ENCODE peak calls at places on chromosome 12, in five cellular contexts. L is body of pancreas, G is breast epithelium, H is left lung, J is Peyer's patch. F is an unnamed sample.

GRCh38 chr12:114248527-114248926 is 157.4 kb downstream of the TBX5 start:
- DNase-seq in L (no peak), G (no peak), H (no peak), J (no peak), F (no peak)

GRCh38 chr12:8564656-8565055 is 24.0 kb upstream of the CLEC4E start:
- DNase-seq in L (no peak), G (no peak), H (no peak), J (no peak), F (no peak)

GRCh38 chr12:1793426-1794210 is 26.7 kb upstream of the LRTM2 start:
- DNase-seq in L (no peak), G (no peak), H (no peak), J (no peak), F (no peak)

GRCh38 chr12:26878661-26879119 is 45.7 kb upstream of the ITPR2 start:
- DNase-seq in L (peak; percentile 98), G (peak; percentile 74), H (peak; percentile 56), J (peak; percentile 65), F (no peak)

GRCh38 chr12:48454675-48455074 is 17.7 kb upstream of the ANP32D start:
- DNase-seq in L (no peak), G (no peak), H (no peak), J (no peak), F (no peak)

GRCh38 chr12:17992002-17992656 is 97.9 kb downstream of the RERGL start:
- DNase-seq in L (peak; percentile 14), G (no peak), H (no peak), J (no peak), F (no peak)

GRCh38 chr12:97017213-97017612 is 110.2 kb downstream of the NEDD1 start:
- DNase-seq in L (no peak), G (no peak), H (no peak), J (no peak), F (no peak)

GRCh38 chr12:75853621-75854020 is 178.0 kb downstream of the PHLDA1 start:
- DNase-seq in L (no peak), G (no peak), H (no peak), J (no peak), F (no peak)

GRCh38 chr12:108069766-108070165 is 59.3 kb upstream of the WSCD2 start:
- DNase-seq in L (no peak), G (no peak), H (no peak), J (no peak), F (no peak)

GRCh38 chr12:100718212-100718611 is 76.4 kb upstream of the ANO4 start:
- DNase-seq in L (no peak), G (no peak), H (no peak), J (no peak), F (no peak)

GRCh38 chr12:120080043-120080400 is 36.5 kb downstream of the RAB35 start:
- DNase-seq in L (no peak), G (no peak), H (no peak), J (no peak), F (no peak)

GRCh38 chr12:105480162-105480561 is 149.7 kb downstream of the C12orf75 start:
- DNase-seq in L (no peak), G (no peak), H (no peak), J (no peak), F (no peak)

GRCh38 chr12:5872745-5873144 is 72.3 kb downstream of the ANO2 start:
- DNase-seq in L (no peak), G (no peak), H (no peak), J (no peak), F (no peak)

GRCh38 chr12:89648211-89648930 is 60.3 kb downstream of the ATP2B1 start:
- DNase-seq in L (no peak), G (no peak), H (no peak), J (no peak), F (no peak)

GRCh38 chr12:52190860-52191729 is 719 bp downstream of the KRT80 start:
- DNase-seq in L (peak; percentile 52), G (no peak), H (no peak), J (no peak), F (no peak)
- TF ChIP-seq CTCF in L (no peak), G (no peak), H (no peak), J (no peak), F (no peak)

GRCh38 chr12:4154672-4155225 is 118.8 kb upstream of the CCND2 start:
- DNase-seq in L (no peak), G (no peak), H (no peak), J (no peak), F (no peak)

GRCh38 chr12:4152145-4152795 is 121.3 kb upstream of the CCND2 start:
- DNase-seq in L (no peak), G (no peak), H (no peak), J (no peak), F (no peak)

GRCh38 chr12:4151362-4152121 is 122.0 kb upstream of the CCND2 start:
- DNase-seq in L (no peak), G (no peak), H (no peak), J (no peak), F (no peak)

GRCh38 chr12:4156317-4156716 is 117.2 kb upstream of the CCND2 start:
- DNase-seq in L (no peak), G (no peak), H (no peak), J (no peak), F (no peak)

DNA sequence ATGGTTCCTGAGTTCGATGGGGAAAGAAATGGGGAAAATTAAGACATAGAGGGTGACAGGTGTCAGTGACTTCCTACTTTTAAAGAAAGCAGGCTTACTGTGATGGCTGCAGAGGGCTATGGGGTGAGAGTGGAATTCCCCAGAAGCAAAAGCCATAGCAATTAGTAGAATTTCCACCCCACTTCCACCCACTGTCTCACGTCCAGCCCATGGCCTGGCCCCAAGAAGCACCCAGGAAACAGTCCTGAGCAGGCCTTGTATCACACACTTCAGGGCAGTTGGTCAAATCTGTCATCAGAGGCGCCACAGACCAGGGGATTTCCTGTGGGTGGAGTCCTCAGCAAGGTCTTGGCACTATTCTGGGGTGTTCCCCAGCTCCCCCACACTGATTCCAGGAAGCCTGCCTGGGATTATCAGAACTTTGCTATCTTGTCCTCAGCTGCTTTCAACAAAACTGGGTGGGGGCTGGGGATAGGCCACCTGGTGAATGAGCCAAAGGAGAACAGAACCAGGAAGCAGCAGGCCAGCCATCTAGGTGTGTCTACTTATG is 120.1 kb upstream of the CCND2 start:
- DNase-seq in L (no peak), G (no peak), H (no peak), J (peak; percentile 68), F (no peak)
- TF ChIP-seq CTCF in L (no peak), G (no peak), H (no peak), J (no peak), F (no peak)

GRCh38 chr12:58950739-58951100 is 30.4 kb upstream of the LRIG3 start:
- DNase-seq in L (no peak), G (no peak), H (no peak), J (no peak), F (no peak)
- TF ChIP-seq CTCF in L (no peak), G (no peak), H (no peak), J (no peak), F (no peak)

GRCh38 chr12:109109756-109110350 is 6.5 kb upstream of the ACACB start:
- DNase-seq in L (no peak), G (no peak), H (no peak), J (no peak), F (no peak)
- TF ChIP-seq CTCF in L (no peak), G (no peak), H (no peak), J (no peak), F (no peak)

F was measured in omental fat pad.